ENCODE peak calls at places on chromosomes 12 and 14, in nine cellular contexts. K is IMR-90; G is H4; O is stimulated activated CD4-positive, alpha-beta T cell treated with anti-CD3 and anti-CD28 coated beads, Interleukin-2, amount 100 ng/mL, for 24 hours; V is nucleus accumbens; U is psoas muscle; X is NCI-H1694; H is stimulated activated CD8-positive, alpha-beta memory T cell treated with anti-CD3 and anti-CD28 coated beads, Interleukin-2, amount 100 ng/mL, for 1 hour; Q is tibial artery. E is an unnamed sample.

GRCh38 chr12:49872781-49873181 is 29.9 kb upstream of the BCDIN3D start:
- DNase-seq in K (peak), Q (no peak), H (no peak), V (no peak), O (no peak), U (no peak), X (no peak), G (no peak), E (no peak)

GRCh38 chr12:65525501-65526141 is 247.1 kb downstream of the MSRB3 start:
- DNase-seq in Q (no peak), V (no peak), G (peak), U (no peak), O (no peak), K (peak), H (no peak), X (no peak), E (no peak)

GRCh38 chr12:3186546-3187237 is 109.5 kb downstream of the TSPAN9 start:
- DNase-seq in X (no peak), G (no peak), U (no peak), Q (no peak), V (no peak), O (no peak), H (no peak), K (peak), E (no peak)

GRCh38 chr12:62191747-62192485 is 68.3 kb upstream of the USP15 start:
- DNase-seq in V (peak), K (no peak), U (no peak), X (no peak), O (peak), G (no peak), H (no peak), Q (no peak), E (no peak)

GRCh38 chr14:91300957-91301356 is 56.5 kb upstream of the GPR68 start:
- DNase-seq in O (no peak), V (no peak), X (no peak), U (no peak), G (no peak), K (no peak), H (no peak), Q (no peak), E (no peak)

GRCh38 chr12:104334581-104334980 is 31.0 kb downstream of the EID3 start:
- DNase-seq in O (no peak), G (no peak), X (no peak), V (no peak), K (no peak), U (no peak), H (no peak), Q (no peak), E (no peak)

GRCh38 chr14:55579724-55580400 is at the start of gene KTN1:
- DNase-seq in X (no peak), O (peak), G (peak), V (peak), H (peak), Q (peak), U (peak), K (peak), E (peak)

GRCh38 chr14:64725879-64726584 is 21.8 kb downstream of the PLEKHG3 start:
- DNase-seq in H (no peak), G (no peak), X (no peak), O (no peak), U (no peak), K (no peak), Q (no peak), V (no peak), E (no peak)

GRCh38 chr12:122182887-122183587 is at the start of gene LRRC43:
- DNase-seq in O (peak), U (peak), Q (no peak), V (no peak), X (peak), G (no peak), K (no peak), H (no peak), E (peak)

GRCh38 chr14:20512139-20512905 is 7.0 kb downstream of the RNASE10 start:
- DNase-seq in Q (no peak), K (peak), U (no peak), X (no peak), G (no peak), O (no peak), H (no peak), V (no peak), E (no peak)

GRCh38 chr12:75974323-75975273 is 57.0 kb downstream of the PHLDA1 start:
- DNase-seq in K (no peak), Q (no peak), O (no peak), G (no peak), U (no peak), X (no peak), V (no peak), H (no peak), E (no peak)

GRCh38 chr14:37515761-37516160 is 79.3 kb downstream of the FOXA1 start:
- DNase-seq in V (no peak), O (no peak), H (no peak), Q (no peak), G (no peak), X (no peak), U (no peak), K (no peak), E (no peak)

GRCh38 chr12:13228579-13228978 is 32.1 kb downstream of the EMP1 start:
- DNase-seq in K (no peak), H (no peak), X (no peak), G (no peak), Q (no peak), V (no peak), O (no peak), U (no peak), E (no peak)

GRCh38 chr14:104355949-104356737 is 217.8 kb downstream of the KIF26A start:
- DNase-seq in X (no peak), V (no peak), K (no peak), O (no peak), U (no peak), G (no peak), Q (peak), H (no peak), E (no peak)

GRCh38 chr12:115140981-115141380 is 457.0 kb upstream of the TBX3 start:
- DNase-seq in O (no peak), K (no peak), G (no peak), H (no peak), Q (no peak), X (no peak), V (no peak), U (no peak), E (no peak)

GRCh38 chr12:122681814-122682213 is 21.3 kb downstream of the HCAR2 start:
- DNase-seq in X (no peak), H (no peak), K (peak), Q (no peak), U (no peak), V (no peak), O (no peak), G (peak), E (no peak)

GRCh38 chr12:50050410-50051280 is 6.8 kb upstream of the ASIC1 start:
- DNase-seq in O (no peak), U (peak), K (peak), H (no peak), V (no peak), Q (peak), X (peak), G (no peak), E (no peak)

GRCh38 chr12:2868986-2869385 is 8.0 kb downstream of the FOXM1 start:
- DNase-seq in X (no peak), V (no peak), H (no peak), U (no peak), Q (no peak), O (no peak), G (no peak), K (peak), E (no peak)

GRCh38 chr12:49088190-49088931 is 6.2 kb downstream of the DHH start:
- DNase-seq in U (peak), O (peak), H (peak), Q (peak), K (peak), G (peak), V (peak), X (peak), E (peak)

GRCh38 chr14:32397871-32398640 is 69.0 kb downstream of the AKAP6 start:
- DNase-seq in K (peak), O (no peak), V (no peak), X (no peak), Q (peak), U (no peak), H (no peak), G (peak), E (no peak)

GRCh38 chr12:46268617-46269428 is at the start of gene SLC38A1:
- DNase-seq in U (peak), O (peak), H (peak), K (peak), X (peak), Q (peak), G (peak), V (peak), E (peak)

GRCh38 chr12:26872623-26873022 is 39.6 kb upstream of the ITPR2 start:
- DNase-seq in Q (no peak), H (no peak), V (no peak), O (no peak), K (no peak), X (no peak), G (no peak), U (no peak), E (no peak)

GRCh38 chr14:99316281-99317163 is 44.5 kb upstream of the BCL11B start:
- DNase-seq in Q (no peak), O (no peak), K (no peak), V (no peak), G (no peak), H (no peak), X (no peak), U (no peak), E (no peak)

GRCh38 chr12:70983692-70984091 is 63.2 kb upstream of the PTPRR start:
- DNase-seq in U (no peak), H (no peak), X (no peak), V (no peak), K (no peak), G (no peak), Q (no peak), O (no peak), E (no peak)

GRCh38 chr12:114678718-114679117 is 5.3 kb downstream of the TBX3 start:
- DNase-seq in H (no peak), K (no peak), V (no peak), O (no peak), G (no peak), Q (no peak), X (no peak), U (no peak), E (no peak)

GRCh38 chr14:94827711-94828505 is 58.0 kb upstream of the GSC start:
- DNase-seq in U (peak), G (no peak), V (no peak), Q (peak), X (no peak), K (no peak), H (no peak), O (no peak), E (no peak)

GRCh38 chr12:48486261-48486660 is 4.0 kb downstream of the C12orf54 start:
- DNase-seq in O (no peak), K (no peak), V (no peak), Q (no peak), U (no peak), G (no peak), H (no peak), X (no peak), E (no peak)

GRCh38 chr14:92532490-92533163 is 19.0 kb downstream of the RIN3 start:
- DNase-seq in G (no peak), X (peak), O (no peak), Q (no peak), U (no peak), V (no peak), H (no peak), K (no peak), E (no peak)

GRCh38 chr12:95700316-95700785 is 90.2 kb downstream of the NTN4 start:
- DNase-seq in U (no peak), H (no peak), G (peak), O (no peak), X (no peak), V (no peak), Q (no peak), K (peak), E (no peak)

GRCh38 chr12:93244514-93245077 is 133.1 kb upstream of the NUDT4 start:
- DNase-seq in H (no peak), U (no peak), V (no peak), K (no peak), G (no peak), Q (no peak), O (peak), X (no peak), E (no peak)

GRCh38 chr12:57224973-57225679 is 4.4 kb upstream of the SHMT2 start:
- DNase-seq in Q (no peak), X (no peak), U (no peak), O (peak), K (no peak), V (no peak), H (no peak), G (no peak), E (no peak)

GRCh38 chr12:109461049-109461845 is 15.9 kb downstream of the KCTD10 start:
- DNase-seq in V (no peak), Q (no peak), K (peak), U (no peak), X (no peak), O (no peak), G (peak), H (no peak), E (no peak)

GRCh38 chr12:56206373-56207166 is 15.2 kb downstream of the RNF41 start:
- DNase-seq in G (no peak), Q (peak), V (no peak), X (no peak), H (no peak), K (peak), U (peak), O (peak), E (peak)

GRCh38 chr12:12331244-12331771 is 18.7 kb downstream of the MANSC1 start:
- DNase-seq in X (no peak), K (no peak), H (no peak), U (no peak), Q (no peak), G (no peak), V (peak), O (no peak), E (no peak)

GRCh38 chr12:65765436-65765813 is 58.9 kb upstream of the HMGA2 start:
- DNase-seq in H (no peak), V (no peak), K (peak), U (no peak), X (no peak), Q (no peak), O (no peak), G (no peak), E (no peak)

GRCh38 chr12:9634177-9634803 is 26.6 kb upstream of the KLRB1 start:
- DNase-seq in G (peak), O (peak), K (peak), X (peak), V (peak), H (peak), U (no peak), Q (peak), E (peak)

GRCh38 chr12:108193922-108194321 is 64.8 kb downstream of the WSCD2 start:
- DNase-seq in Q (no peak), V (no peak), H (no peak), G (peak), X (peak), U (no peak), O (peak), K (peak), E (peak)

GRCh38 chr12:12823308-12823707 is 10.2 kb downstream of the DDX47 start:
- DNase-seq in U (no peak), K (peak), O (no peak), Q (no peak), G (peak), V (no peak), X (no peak), H (no peak), E (no peak)

GRCh38 chr12:101876861-101877815 is at the start of gene DRAM1:
- DNase-seq in H (peak), V (peak), G (peak), U (peak), Q (peak), X (no peak), K (peak), O (peak), E (peak)

E was measured in frontal cortex.